ENCODE peak calls at places on chromosomes 11 and 22, in four cellular contexts. H is upper lobe of right lung; R is SW480; O is activated T-helper 2 cell treated with anti-CD3 and anti-CD28 coated beads, Interferon-gamma antibody, Interleukin-2, Interleukin-4, amounts not matched to agents 10 μg/mL and 5 μg/mL and 100 μg/mL, durations not matched to agents 14 hours and 24 hours and 36 hours. Q is an unnamed sample.

GRCh38 chr22:48738204-48738980 is 1089.3 kb downstream of the BRD1 start:
- DNase-seq in H (peak), R (no peak), O (no peak), Q (no peak)

GRCh38 chr11:80239217-80239616 is 798.4 kb upstream of the TENM4 start:
- DNase-seq in H (no peak), R (no peak), O (no peak), Q (no peak)

GRCh38 chr11:14499178-14499559 is 442 bp downstream of the COPB1 start:
- DNase-seq in H (no peak), R (peak), O (no peak), Q (no peak)

GRCh38 chr11:33635161-33635560 is 65.5 kb downstream of the C11orf91 start:
- DNase-seq in H (no peak), R (no peak), O (no peak), Q (no peak)

GRCh38 chr11:125091247-125091876 is 20.1 kb downstream of the TMEM218 start:
- DNase-seq in H (peak), R (peak), O (no peak), Q (no peak)

GRCh38 chr11:63841554-63841953 is 2.6 kb downstream of the MARK2 start:
- DNase-seq in H (peak), R (no peak), O (no peak), Q (no peak)

GRCh38 chr11:100816823-100817222 is 129.7 kb downstream of the ARHGAP42 start:
- DNase-seq in H (no peak), R (no peak), O (no peak), Q (no peak)

GRCh38 chr11:8671242-8671641 is 11.2 kb downstream of the TRIM66 start:
- DNase-seq in H (no peak), R (no peak), O (no peak), Q (no peak)

GRCh38 chr11:3080104-3080503 is 22.9 kb upstream of the CARS1 start:
- DNase-seq in H (no peak), R (no peak), O (no peak), Q (no peak)

GRCh38 chr11:120065176-120065575 is 72.7 kb downstream of the TRIM29 start:
- DNase-seq in H (no peak), R (no peak), O (no peak), Q (no peak)

GRCh38 chr11:2151500-2152257 is 9.3 kb downstream of the INS start:
- DNase-seq in H (peak), R (peak), O (peak), Q (peak)